ENCODE peak calls at places on chromosome 18, in ten cellular contexts. A, T, N, S, Y, B, O, L, Q and V are unnamed samples.

GRCh38 chr18:61736168-61736567 is 156.6 kb downstream of the RNF152 start:
- DNase-seq in S (no peak), Y (no peak), L (no peak), Q (no peak), B (no peak), T (no peak), N (no peak), A (no peak), O (no peak), V (no peak)

GRCh38 chr18:31399336-31400032 is 22.9 kb downstream of the DSG4 start:
- DNase-seq in Y (no peak), O (no peak), S (peak; percentile 54), N (no peak), T (no peak), L (no peak), Q (peak; percentile 30), A (no peak), B (no peak), V (no peak)

GRCh38 chr18:8661754-8662573 is 43.4 kb upstream of the MTCL1 start:
- DNase-seq in Y (no peak), N (no peak), T (no peak), B (no peak), A (no peak), O (no peak), L (peak; percentile 92), S (peak; percentile 20), Q (peak; percentile 31), V (peak; percentile 61)

GRCh38 chr18:3671181-3671580 is 221.2 kb downstream of the TGIF1 start:
- DNase-seq in S (peak; percentile 74), L (no peak), N (no peak), O (no peak), Q (peak; percentile 55), T (no peak), B (no peak), A (no peak), Y (no peak), V (no peak)

GRCh38 chr18:57974585-57974984 is 69.4 kb upstream of the NEDD4L start:
- DNase-seq in Q (no peak), S (no peak), L (no peak), Y (no peak), A (no peak), O (no peak), B (no peak), N (no peak), T (no peak), V (no peak)

GRCh38 chr18:78671551-78671950 is 308.1 kb upstream of the SALL3 start:
- DNase-seq in L (no peak), A (no peak), S (no peak), T (no peak), O (no peak), N (no peak), Y (no peak), B (no peak), Q (no peak), V (no peak)

GRCh38 chr18:35581555-35582309 is at the start of gene GALNT1:
- DNase-seq in N (peak; percentile 22), Y (peak; percentile 31), A (no peak), B (peak; percentile 18), L (no peak), S (peak; percentile 35), O (peak; percentile 9), Q (no peak), T (peak; percentile 71), V (no peak)

GRCh38 chr18:23106575-23106974 is 28.7 kb upstream of the CABLES1 start:
- DNase-seq in A (no peak), Y (no peak), N (no peak), O (no peak), T (no peak), B (no peak), Q (peak; percentile 61), S (peak; percentile 54), L (no peak), V (no peak)

GRCh38 chr18:32469190-32469611 is 1.5 kb downstream of the GAREM1 start:
- DNase-seq in A (no peak), T (peak; percentile 60), Y (peak; percentile 3), S (peak; percentile 48), O (peak; percentile 30), B (peak; percentile 17), N (peak; percentile 7), Q (peak; percentile 41), L (no peak), V (no peak)

GRCh38 chr18:29531746-29532145 is 1354.8 kb upstream of the CDH2 start:
- DNase-seq in O (no peak), L (no peak), B (no peak), Q (no peak), T (no peak), N (no peak), S (no peak), A (no peak), Y (no peak), V (no peak)

GRCh38 chr18:54888933-54889332 is 60.7 kb downstream of the RAB27B start:
- DNase-seq in Q (no peak), L (no peak), S (no peak), T (no peak), B (no peak), O (no peak), A (no peak), N (no peak), Y (no peak), V (no peak)

GRCh38 chr18:8946046-8946838 is 156.3 kb upstream of the NDUFV2 start:
- DNase-seq in Y (no peak), S (no peak), O (no peak), A (no peak), N (no peak), T (no peak), Q (no peak), L (no peak), B (no peak), V (no peak)

GRCh38 chr18:22509423-22509822 is 91.7 kb upstream of the CTAGE1 start:
- DNase-seq in N (no peak), L (no peak), T (no peak), Y (no peak), Q (no peak), A (no peak), S (no peak), O (no peak), B (no peak), V (no peak)

GRCh38 chr18:50158866-50159653 is 35.9 kb downstream of the MYO5B start:
- DNase-seq in T (no peak), B (no peak), Y (no peak), A (no peak), S (peak; percentile 75), Q (peak; percentile 33), N (no peak), L (no peak), O (no peak), V (no peak)

GRCh38 chr18:55402731-55403405 is 185.1 kb downstream of the TCF4 start:
- DNase-seq in T (no peak), B (no peak), L (no peak), A (no peak), O (no peak), N (no peak), Y (no peak), Q (no peak), S (no peak), V (no peak)

GRCh38 chr18:79852561-79853302 is 55.0 kb downstream of the KCNG2 start:
- DNase-seq in L (no peak), A (no peak), Y (no peak), S (no peak), T (no peak), Q (no peak), B (no peak), O (no peak), N (no peak), V (no peak)

GRCh38 chr18:23926590-23926989 is 88.0 kb upstream of the TTC39C start:
- DNase-seq in Y (no peak), A (no peak), O (no peak), L (no peak), B (no peak), T (no peak), N (no peak), Q (no peak), S (no peak), V (no peak)

DNA sequence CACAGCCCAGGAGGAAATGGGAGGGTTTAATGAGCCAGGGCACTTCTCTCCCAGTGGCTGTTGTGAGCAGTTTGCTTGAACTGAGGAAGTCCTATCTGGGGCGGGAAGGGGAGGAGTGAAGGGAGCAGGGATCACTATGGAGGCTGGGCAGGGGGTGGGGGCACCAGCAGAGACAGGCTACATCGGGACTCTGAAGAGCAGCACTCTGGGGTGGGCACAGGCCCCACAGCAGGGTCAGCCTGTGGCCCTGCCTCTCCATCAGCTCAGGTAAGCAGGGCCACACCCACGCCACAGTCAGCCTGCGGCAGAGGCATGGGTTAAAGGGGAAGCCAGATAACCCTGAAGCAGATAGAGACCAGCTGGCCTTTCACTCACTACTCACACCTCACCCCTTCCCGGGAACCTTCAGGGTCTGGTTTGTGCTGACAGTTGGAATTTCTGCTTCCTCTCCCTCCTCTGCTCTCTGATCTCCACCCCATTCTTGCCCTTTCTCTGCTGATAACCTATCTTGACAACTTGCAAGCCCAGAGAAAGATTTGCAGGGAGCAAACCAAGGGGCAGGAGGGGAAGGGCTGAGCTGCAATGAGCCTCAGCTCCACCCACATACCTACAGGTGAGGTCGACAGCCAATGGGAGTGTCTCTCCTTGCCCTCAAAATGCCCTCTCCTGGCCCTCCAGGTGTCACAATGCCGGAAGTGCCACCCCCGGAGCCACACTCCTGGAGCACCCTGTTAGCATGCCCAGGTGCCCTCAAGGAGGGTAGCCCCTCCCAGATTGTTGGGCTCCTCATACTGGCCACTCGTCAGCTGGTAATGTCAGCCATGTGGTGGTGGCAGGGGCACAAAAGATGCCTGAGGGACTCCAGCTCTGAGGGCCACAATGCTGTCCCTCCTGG is 3.7 kb downstream of the SIGLEC15 start:
- DNase-seq in Y (no peak), Q (no peak), L (peak; percentile 58), T (no peak), O (no peak), N (no peak), A (no peak), S (peak; percentile 23), B (no peak), V (no peak)
- H3K4me1 ChIP-seq in Y (no peaks in the 10 kb centered on the region), Q (peaks cover 10% of the 10 kb centered on the region), L (peaks cover 4% of the 10 kb centered on the region), T (no peaks in the 10 kb centered on the region), O (peaks cover 33% of the 10 kb centered on the region), N (peaks cover 15% of the 10 kb centered on the region), A (peaks cover 20% of the 10 kb centered on the region), S (peaks cover 2% of the 10 kb centered on the region), B (peaks cover 3% of the 10 kb centered on the region), V (peaks cover 3% of the 10 kb centered on the region)

GRCh38 chr18:59904051-59904601 is 4.3 kb downstream of the PMAIP1 start:
- DNase-seq in T (no peak), A (no peak), B (no peak), Y (no peak), L (no peak), O (no peak), N (no peak), S (no peak), Q (no peak), V (no peak)
- H3K4me1 ChIP-seq in T (no peaks in the 10 kb centered on the region), A (peaks cover 62% of the 10 kb centered on the region), B (no peaks in the 10 kb centered on the region), Y (peaks cover 25% of the 10 kb centered on the region), L (peaks cover 8% of the 10 kb centered on the region), O (peaks cover 23% of the 10 kb centered on the region), N (peaks cover 69% of the 10 kb centered on the region), S (peaks cover 5% of the 10 kb centered on the region), Q (no peaks in the 10 kb centered on the region), V (peaks cover 2% of the 10 kb centered on the region)

GRCh38 chr18:10242922-10243680 is 211.3 kb upstream of the APCDD1 start:
- DNase-seq in N (no peak), L (peak; percentile 37), Y (no peak), A (no peak), Q (no peak), B (no peak), O (no peak), T (no peak), S (no peak), V (no peak)
- H3K4me1 ChIP-seq in N (no peaks in the 10 kb centered on the region), L (no peaks in the 10 kb centered on the region), Y (no peaks in the 10 kb centered on the region), A (peaks cover 57% of the 10 kb centered on the region), Q (no peaks in the 10 kb centered on the region), B (peaks cover 16% of the 10 kb centered on the region), O (peaks cover 58% of the 10 kb centered on the region), T (peaks cover 16% of the 10 kb centered on the region), S (no peaks in the 10 kb centered on the region), V (no peaks in the 10 kb centered on the region)

GRCh38 chr18:70423120-70423519 is 134.3 kb downstream of the SOCS6 start:
- DNase-seq in O (no peak), Y (no peak), N (no peak), T (no peak), B (no peak), A (no peak), Q (peak; percentile 16), S (peak; percentile 16), L (no peak), V (no peak)
- H3K4me1 ChIP-seq in O (peaks cover 44% of the 10 kb centered on the region), Y (no peaks in the 10 kb centered on the region), N (no peaks in the 10 kb centered on the region), T (peaks cover 12% of the 10 kb centered on the region), B (no peaks in the 10 kb centered on the region), A (peaks cover 48% of the 10 kb centered on the region), Q (peaks cover 11% of the 10 kb centered on the region), S (peaks cover 11% of the 10 kb centered on the region), L (peaks cover 3% of the 10 kb centered on the region), V (peaks cover 6% of the 10 kb centered on the region)